ENCODE peak calls at places on chromosomes 11 and 22, in seven cellular contexts. N, I, W, O, U, S and K are unnamed samples.

GRCh38 chr11:73194593-73194992 is 23.5 kb upstream of the P2RY2 start:
- DNase-seq in N (no peak), I (no peak), W (no peak), O (peak), U (no peak), S (peak), K (no peak)

GRCh38 chr11:30967579-30967978 is 381.4 kb upstream of the MPPED2 start:
- DNase-seq in N (no peak), I (no peak), W (no peak), O (no peak), U (no peak), S (no peak), K (no peak)

GRCh38 chr11:65066315-65066714 is 8.0 kb upstream of the NAALADL1 start:
- DNase-seq in N (no peak), I (no peak), W (no peak), O (no peak), U (no peak), S (no peak), K (no peak)

GRCh38 chr22:49481651-49482399 is 345.8 kb downstream of the BRD1 start:
- DNase-seq in N (no peak), I (no peak), W (no peak), O (no peak), U (no peak), S (no peak), K (no peak)

GRCh38 chr11:118975771-118976709 is 4.5 kb downstream of the FOXR1 start:
- DNase-seq in N (no peak), I (no peak), W (no peak), O (no peak), U (no peak), S (no peak), K (no peak)

GRCh38 chr11:70915158-70915795 is 337.1 kb downstream of the SHANK2 start:
- DNase-seq in N (no peak), I (no peak), W (no peak), O (no peak), U (no peak), S (no peak), K (no peak)

GRCh38 chr11:33734441-33735165 is 1.6 kb downstream of the CD59 start:
- DNase-seq in N (no peak), I (no peak), W (no peak), O (peak), U (no peak), S (no peak), K (peak)

GRCh38 chr11:128716661-128717210 is 22.9 kb downstream of the FLI1 start:
- DNase-seq in N (no peak), I (no peak), W (no peak), O (peak), U (no peak), S (no peak), K (no peak)

GRCh38 chr11:69217276-69218105 is 61.8 kb downstream of the SMIM38 start:
- DNase-seq in N (peak), I (no peak), W (no peak), O (peak), U (no peak), S (no peak), K (peak)

GRCh38 chr11:100445231-100445735 is 241.8 kb upstream of the ARHGAP42 start:
- DNase-seq in N (no peak), I (peak), W (no peak), O (no peak), U (peak), S (no peak), K (peak)

GRCh38 chr11:107731911-107732310 is 20.1 kb upstream of the SLN start:
- DNase-seq in N (no peak), I (no peak), W (no peak), O (no peak), U (no peak), S (no peak), K (no peak)

GRCh38 chr22:39458443-39459083 is 1.8 kb downstream of the MGAT3 start:
- DNase-seq in N (no peak), I (no peak), W (no peak), O (no peak), U (no peak), S (no peak), K (no peak)

GRCh38 chr11:831132-831864 is 1.5 kb upstream of the CD151 start:
- DNase-seq in N (no peak), I (peak), W (no peak), O (no peak), U (peak), S (no peak), K (no peak)
- TF ChIP-seq POLR2A in N (no peak), I (no peak), W (no peak), O (no peak), U (no peak), S (no peak), K (no peak)

DNA sequence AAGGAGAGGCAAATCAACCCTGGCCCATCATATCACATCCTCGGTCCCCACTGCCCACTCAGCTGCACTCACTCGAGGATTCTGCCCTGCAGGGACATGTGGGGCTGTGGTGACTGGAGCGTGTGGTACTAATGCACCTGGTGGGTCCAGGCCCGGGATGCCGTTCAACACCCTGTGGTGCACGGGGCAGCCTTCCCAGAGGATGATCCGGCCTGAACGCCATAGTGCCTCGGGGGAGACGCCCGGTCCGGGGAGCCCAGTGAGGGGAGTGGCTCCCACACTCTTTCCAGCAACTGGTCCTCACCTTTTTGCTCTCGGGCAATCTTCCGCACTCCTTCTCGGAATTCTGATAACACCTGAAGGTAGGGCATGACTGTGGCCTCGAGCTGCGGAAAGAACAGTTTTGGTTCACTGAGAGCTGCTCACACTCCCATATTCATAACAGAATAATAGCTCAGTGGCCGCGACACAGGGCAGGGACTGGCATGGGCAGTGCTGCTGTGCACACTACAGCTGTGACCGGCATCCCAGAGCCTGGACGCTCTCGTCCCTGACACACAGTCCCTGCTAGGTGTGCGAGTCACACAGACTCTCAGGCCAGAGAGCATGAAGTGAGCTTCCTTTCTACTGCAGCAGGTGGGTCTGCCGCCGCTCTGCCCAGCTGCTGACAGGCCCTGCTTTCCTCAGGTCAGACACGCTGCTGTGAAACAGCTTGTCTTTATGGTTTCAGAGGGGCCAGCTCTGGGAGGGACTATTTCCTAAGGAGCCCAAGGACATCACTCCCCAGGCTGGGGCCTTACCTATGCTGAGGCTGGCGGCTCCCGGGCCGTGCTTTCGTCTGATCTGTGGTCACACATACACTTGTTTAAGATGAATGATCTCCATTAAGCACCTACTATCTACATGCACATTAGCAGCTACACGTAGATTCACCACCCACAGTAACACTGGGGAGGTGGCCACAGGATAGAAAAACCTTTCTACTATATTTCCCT is 20.1 kb upstream of the NAP1L4 start:
- DNase-seq in N (no peak), I (no peak), W (no peak), O (no peak), U (no peak), S (no peak), K (no peak)
- TF ChIP-seq POLR2A in N (no peak), I (no peak), W (no peak), O (no peak), U (no peak), S (no peak), K (no peak)

GRCh38 chr11:46916669-46917108 is 1.7 kb downstream of the LRP4 start:
- DNase-seq in N (peak), I (peak), W (no peak), O (peak), U (peak), S (peak), K (peak)
- TF ChIP-seq POLR2A in N (no peak), I (peak), W (no peak), O (no peak), U (no peak), S (no peak), K (no peak)

GRCh38 chr22:47032956-47033647 is 270.7 kb downstream of the TBC1D22A start:
- DNase-seq in N (no peak), I (no peak), W (no peak), O (peak), U (no peak), S (no peak), K (peak)

GRCh38 chr22:47031628-47031915 is 269.1 kb downstream of the TBC1D22A start:
- DNase-seq in N (no peak), I (no peak), W (no peak), O (no peak), U (no peak), S (no peak), K (no peak)

GRCh38 chr22:47033648-47034000 is 271.2 kb downstream of the TBC1D22A start:
- DNase-seq in N (no peak), I (no peak), W (no peak), O (no peak), U (no peak), S (no peak), K (no peak)

GRCh38 chr22:47030881-47031627 is 268.6 kb downstream of the TBC1D22A start:
- DNase-seq in N (no peak), I (no peak), W (no peak), O (peak), U (no peak), S (no peak), K (no peak)

GRCh38 chr22:47032091-47032943 is 269.9 kb downstream of the TBC1D22A start:
- DNase-seq in N (no peak), I (no peak), W (no peak), O (peak), U (peak), S (no peak), K (peak)
- TF ChIP-seq POLR2A in N (no peak), I (no peak), W (no peak), O (peak), U (peak), S (no peak), K (no peak)

GRCh38 chr22:47997052-47997568 is 1234.7 kb downstream of the TBC1D22A start:
- DNase-seq in N (no peak), I (no peak), W (no peak), O (no peak), U (no peak), S (no peak), K (no peak)
- TF ChIP-seq POLR2A in N (no peak), I (no peak), W (no peak), O (no peak), U (no peak), S (no peak), K (no peak)